ENCODE peak calls at places on chromosomes 1 and 21, in four cellular contexts. T, M, W and R are unnamed samples.

GRCh38 chr21:37767984-37768383 is 148.3 kb downstream of the KCNJ6 start:
- DNase-seq in T (no peak), M (peak), W (no peak), R (no peak)

GRCh38 chr21:42245348-42246185 is 26.6 kb downstream of the ABCG1 start:
- DNase-seq in T (no peak), M (peak), W (no peak), R (no peak)

GRCh38 chr1:185813401-185813979 is 79.3 kb downstream of the HMCN1 start:
- DNase-seq in T (no peak), M (no peak), W (no peak), R (no peak)

GRCh38 chr1:110672001-110672752 is 2.6 kb downstream of the KCNA3 start:
- DNase-seq in T (no peak), M (peak), W (peak), R (no peak)

GRCh38 chr1:246066553-246066952 is 440.5 kb downstream of the SMYD3 start:
- DNase-seq in T (no peak), M (no peak), W (no peak), R (no peak)

GRCh38 chr1:61078611-61079010 is 3.8 kb upstream of the NFIA start:
- DNase-seq in T (no peak), M (no peak), W (no peak), R (no peak)

GRCh38 chr1:220451541-220451940 is 76.4 kb upstream of the MARK1 start:
- DNase-seq in T (no peak), M (no peak), W (no peak), R (no peak)

GRCh38 chr1:31522556-31522845 is 53.8 kb upstream of the TINAGL1 start:
- DNase-seq in T (peak), M (no peak), W (no peak), R (no peak)

GRCh38 chr1:109912214-109912861 is 1.7 kb downstream of the CSF1 start:
- DNase-seq in T (no peak), M (no peak), W (no peak), R (no peak)

GRCh38 chr1:8077120-8077573 is 51.0 kb upstream of the ERRFI1 start:
- DNase-seq in T (peak), M (no peak), W (no peak), R (no peak)

GRCh38 chr1:23585321-23586022 is 26.2 kb upstream of the ID3 start:
- DNase-seq in T (no peak), M (no peak), W (no peak), R (no peak)

GRCh38 chr1:31798086-31798432 is 17.8 kb downstream of the SPOCD1 start:
- DNase-seq in T (no peak), M (peak), W (no peak), R (no peak)

GRCh38 chr1:181479137-181479745 is 4.1 kb upstream of the CACNA1E start:
- DNase-seq in T (no peak), M (peak), W (peak), R (no peak)

GRCh38 chr1:57874426-57874825 is 450.6 kb upstream of the DAB1 start:
- DNase-seq in T (no peak), M (no peak), W (no peak), R (no peak)

GRCh38 chr1:10495942-10496341 is 21.2 kb downstream of the PEX14 start:
- DNase-seq in T (no peak), M (no peak), W (peak), R (peak)

GRCh38 chr1:34950428-34950827 is 21.0 kb upstream of the DLGAP3 start:
- DNase-seq in T (no peak), M (no peak), W (no peak), R (no peak)

GRCh38 chr21:35150562-35151226 is 101.6 kb upstream of the RUNX1 start:
- DNase-seq in T (no peak), M (no peak), W (no peak), R (no peak)

DNA sequence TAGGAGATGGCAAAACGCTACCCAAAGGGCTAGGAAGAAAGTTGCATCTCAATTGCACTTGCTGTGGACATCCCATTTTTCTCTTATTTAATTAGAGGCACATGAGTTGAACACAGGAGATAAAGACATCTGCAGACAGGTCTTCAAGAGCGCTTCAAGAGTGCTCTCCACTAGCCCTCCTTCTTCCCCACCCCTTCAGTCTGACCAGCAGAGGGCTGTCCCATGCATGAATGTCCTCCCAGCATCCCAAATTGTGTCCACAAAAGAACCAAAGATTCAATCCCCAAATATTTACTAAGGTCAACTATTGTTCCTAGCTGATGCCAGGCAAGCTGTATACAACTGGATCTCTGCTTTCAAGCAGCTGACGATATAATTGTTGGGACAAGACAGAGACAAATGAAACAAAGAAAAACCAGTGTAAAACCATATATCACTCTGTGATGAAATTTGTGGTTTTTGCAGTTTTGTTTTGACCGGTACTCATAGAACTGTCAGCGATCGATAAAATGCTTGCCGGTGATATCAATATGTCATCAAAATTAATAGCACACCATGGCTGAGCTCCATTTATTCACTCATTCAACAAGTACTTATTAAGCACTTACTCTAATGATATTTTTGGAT is 174.2 kb downstream of the TNR start:
- DNase-seq in T (no peak), M (no peak), W (no peak), R (no peak)
- TF ChIP-seq CTCF in T (no peak), M (no peak), W (no peak), R (no peak)

DNA sequence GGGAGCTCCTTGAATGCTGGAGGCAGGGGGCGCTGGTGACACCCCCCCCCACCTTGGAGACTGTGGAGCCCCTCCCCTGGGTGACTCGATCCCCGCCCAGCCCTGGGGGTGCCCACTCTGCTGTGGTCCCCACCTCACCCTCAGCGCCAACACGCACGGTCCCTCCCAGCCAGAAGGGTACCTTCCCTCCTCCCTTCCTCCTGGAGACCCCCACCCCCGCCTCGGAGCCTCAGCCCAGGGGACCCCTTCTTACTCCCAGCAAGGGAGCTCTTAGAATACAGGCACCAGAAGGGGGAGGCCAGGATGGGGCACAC is 5.6 kb downstream of the PLEKHG5 start:
- DNase-seq in T (no peak), M (no peak), W (no peak), R (no peak)
- TF ChIP-seq CTCF in T (no peak), M (no peak), W (no peak), R (no peak)

GRCh38 chr1:170131984-170132383 is 13.8 kb upstream of the NTMT2 start:
- DNase-seq in T (no peak), M (no peak), W (no peak), R (no peak)

GRCh38 chr1:170125269-170125668 is 20.5 kb upstream of the NTMT2 start:
- DNase-seq in T (no peak), M (no peak), W (no peak), R (no peak)

GRCh38 chr1:170122366-170122765 is 23.4 kb upstream of the NTMT2 start:
- DNase-seq in T (no peak), M (no peak), W (no peak), R (no peak)

GRCh38 chr1:170131450-170131849 is 14.3 kb upstream of the NTMT2 start:
- DNase-seq in T (no peak), M (no peak), W (no peak), R (no peak)

DNA sequence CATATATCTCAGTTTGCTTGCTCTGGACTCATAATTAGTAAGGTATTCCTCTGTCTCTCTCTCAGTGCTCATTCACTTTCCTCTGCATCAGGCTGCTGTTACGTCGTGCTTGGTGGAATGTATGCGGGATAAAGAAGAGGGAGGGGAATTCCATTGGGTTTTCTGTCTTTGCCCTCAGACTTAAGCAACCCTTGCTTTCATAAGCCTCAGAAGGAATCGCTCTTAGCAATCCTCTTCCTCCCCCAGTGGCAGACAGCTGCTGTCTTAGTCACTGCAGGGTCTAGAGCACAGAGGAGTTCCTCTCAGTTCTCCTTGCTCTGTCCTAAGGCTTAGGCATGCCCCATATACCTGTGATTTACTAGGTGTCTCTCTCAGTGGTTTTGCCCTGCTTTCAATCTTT is 19.1 kb upstream of the NTMT2 start:
- DNase-seq in T (no peak), M (no peak), W (no peak), R (no peak)
- TF ChIP-seq CTCF in T (no peak), M (no peak), W (no peak), R (no peak)

GRCh38 chr21:39518055-39518844 is 66.5 kb downstream of the SH3BGR start:
- DNase-seq in T (no peak), M (peak), W (peak), R (no peak)
- TF ChIP-seq CTCF in T (peak), M (peak), W (peak), R (peak)